ENCODE peak calls at places on chromosomes 11 and 22, in five cellular contexts. One of them, this sample, is unnamed. For H3K4me1, the result is how much of the 10 kb centered on the place peaks cover.

GRCh38 chr11:130849215-130849568 is 67.1 kb downstream of the SNX19 start:
- DNase-seq in adrenal gland: no peak
- DNase-seq in left ventricle myocardium inferior: no peak
- DNase-seq in mucosa of descending colon: no peak
- DNase-seq in fibroblast of lung: peak
- DNase-seq in this sample: no peak

GRCh38 chr11:101434241-101434640 is 149.6 kb downstream of the TRPC6 start:
- DNase-seq in left ventricle myocardium inferior: no peak
- DNase-seq in adrenal gland: no peak
- DNase-seq in fibroblast of lung: no peak
- DNase-seq in mucosa of descending colon: no peak
- DNase-seq in this sample: no peak

GRCh38 chr11:73178092-73178539 is 36.0 kb upstream of the FCHSD2 start:
- DNase-seq in adrenal gland: peak
- DNase-seq in left ventricle myocardium inferior: peak
- DNase-seq in mucosa of descending colon: peak
- DNase-seq in fibroblast of lung: peak
- DNase-seq in this sample: peak

GRCh38 chr11:87432006-87432405 is 394.3 kb downstream of the TMEM135 start:
- DNase-seq in left ventricle myocardium inferior: no peak
- DNase-seq in fibroblast of lung: peak
- DNase-seq in mucosa of descending colon: no peak
- DNase-seq in adrenal gland: no peak
- DNase-seq in this sample: no peak

GRCh38 chr11:18384157-18384641 is 10.2 kb upstream of the LDHA start:
- DNase-seq in adrenal gland: peak
- DNase-seq in fibroblast of lung: peak
- DNase-seq in mucosa of descending colon: no peak
- DNase-seq in left ventricle myocardium inferior: peak
- DNase-seq in this sample: peak

GRCh38 chr11:47403135-47403534 is 5.3 kb upstream of the SLC39A13 start:
- DNase-seq in fibroblast of lung: no peak
- DNase-seq in adrenal gland: no peak
- DNase-seq in mucosa of descending colon: peak
- DNase-seq in left ventricle myocardium inferior: no peak
- DNase-seq in this sample: no peak

GRCh38 chr22:33902073-33902472 is 18.2 kb downstream of the LARGE1 start:
- DNase-seq in left ventricle myocardium inferior: no peak
- DNase-seq in mucosa of descending colon: no peak
- DNase-seq in fibroblast of lung: no peak
- DNase-seq in adrenal gland: no peak
- DNase-seq in this sample: no peak

GRCh38 chr11:21588754-21589153 is 604.1 kb upstream of the ANO5 start:
- DNase-seq in fibroblast of lung: no peak
- DNase-seq in left ventricle myocardium inferior: no peak
- DNase-seq in adrenal gland: no peak
- DNase-seq in mucosa of descending colon: no peak
- DNase-seq in this sample: no peak

GRCh38 chr11:128261011-128261421 is 326.3 kb downstream of the ETS1 start:
- DNase-seq in fibroblast of lung: no peak
- DNase-seq in mucosa of descending colon: no peak
- DNase-seq in left ventricle myocardium inferior: no peak
- DNase-seq in adrenal gland: no peak
- DNase-seq in this sample: no peak

GRCh38 chr11:72781313-72782080 is 12.3 kb downstream of the STARD10 start:
- DNase-seq in adrenal gland: no peak
- DNase-seq in left ventricle myocardium inferior: peak
- DNase-seq in mucosa of descending colon: peak
- DNase-seq in fibroblast of lung: no peak
- DNase-seq in this sample: no peak

GRCh38 chr11:120168960-120169681 is 31.2 kb upstream of the TRIM29 start:
- DNase-seq in fibroblast of lung: peak
- DNase-seq in left ventricle myocardium inferior: peak
- DNase-seq in adrenal gland: peak
- DNase-seq in mucosa of descending colon: peak
- DNase-seq in this sample: no peak

GRCh38 chr11:29612423-29612822 is 404.4 kb downstream of the KCNA4 start:
- DNase-seq in left ventricle myocardium inferior: no peak
- DNase-seq in mucosa of descending colon: no peak
- DNase-seq in adrenal gland: no peak
- DNase-seq in fibroblast of lung: no peak
- DNase-seq in this sample: no peak

GRCh38 chr22:39907605-39908097 is 6.8 kb downstream of the GRAP2 start:
- DNase-seq in fibroblast of lung: no peak
- DNase-seq in left ventricle myocardium inferior: no peak
- DNase-seq in adrenal gland: no peak
- DNase-seq in mucosa of descending colon: no peak
- DNase-seq in this sample: no peak

GRCh38 chr11:8631395-8632110 is 37.5 kb upstream of the STK33 start:
- DNase-seq in left ventricle myocardium inferior: no peak
- DNase-seq in mucosa of descending colon: no peak
- DNase-seq in adrenal gland: peak
- DNase-seq in fibroblast of lung: peak
- DNase-seq in this sample: no peak

GRCh38 chr11:8230178-8230859 is 33.4 kb downstream of the LMO1 start:
- DNase-seq in fibroblast of lung: no peak
- DNase-seq in left ventricle myocardium inferior: no peak
- DNase-seq in mucosa of descending colon: no peak
- DNase-seq in adrenal gland: no peak
- DNase-seq in this sample: no peak

GRCh38 chr11:132248585-132248984 is 878.2 kb downstream of the NTM start:
- DNase-seq in adrenal gland: no peak
- DNase-seq in fibroblast of lung: no peak
- DNase-seq in left ventricle myocardium inferior: no peak
- DNase-seq in mucosa of descending colon: no peak
- DNase-seq in this sample: no peak

GRCh38 chr11:111604392-111605009 is 2.3 kb downstream of the SIK2 start:
- DNase-seq in fibroblast of lung: peak
- DNase-seq in adrenal gland: no peak
- DNase-seq in left ventricle myocardium inferior: no peak
- DNase-seq in mucosa of descending colon: no peak
- DNase-seq in this sample: no peak

GRCh38 chr11:117299351-117300300 is 8.5 kb downstream of the BACE1-AS start:
- DNase-seq in left ventricle myocardium inferior: no peak
- DNase-seq in fibroblast of lung: no peak
- DNase-seq in adrenal gland: no peak
- DNase-seq in mucosa of descending colon: no peak
- DNase-seq in this sample: no peak

GRCh38 chr11:13118194-13118593 is 109.1 kb downstream of the RASSF10 start:
- DNase-seq in fibroblast of lung: peak
- DNase-seq in mucosa of descending colon: no peak
- DNase-seq in adrenal gland: no peak
- DNase-seq in left ventricle myocardium inferior: no peak
- DNase-seq in this sample: no peak

GRCh38 chr22:47474464-47474863 is 712.0 kb downstream of the TBC1D22A start:
- DNase-seq in fibroblast of lung: no peak
- DNase-seq in adrenal gland: no peak
- DNase-seq in mucosa of descending colon: no peak
- DNase-seq in left ventricle myocardium inferior: no peak
- DNase-seq in this sample: no peak

GRCh38 chr22:29623553-29624169 is 20.2 kb downstream of the NF2 start:
- DNase-seq in left ventricle myocardium inferior: no peak
- DNase-seq in fibroblast of lung: peak
- DNase-seq in adrenal gland: no peak
- DNase-seq in mucosa of descending colon: no peak
- DNase-seq in this sample: no peak

GRCh38 chr11:6703247-6704063 is 20.3 kb upstream of the MRPL17 start:
- DNase-seq in mucosa of descending colon: no peak
- DNase-seq in fibroblast of lung: peak
- DNase-seq in adrenal gland: peak
- DNase-seq in left ventricle myocardium inferior: peak
- DNase-seq in this sample: peak

GRCh38 chr11:133906241-133906640 is 50.5 kb downstream of the IGSF9B start:
- DNase-seq in mucosa of descending colon: no peak
- DNase-seq in adrenal gland: no peak
- DNase-seq in fibroblast of lung: no peak
- DNase-seq in left ventricle myocardium inferior: no peak
- DNase-seq in this sample: no peak

GRCh38 chr11:44680982-44681597 is 45.7 kb upstream of the TSPAN18 start:
- DNase-seq in fibroblast of lung: peak
- DNase-seq in adrenal gland: no peak
- DNase-seq in mucosa of descending colon: no peak
- DNase-seq in left ventricle myocardium inferior: no peak
- DNase-seq in this sample: no peak

GRCh38 chr22:24450600-24450999 is 23.2 kb downstream of the ADORA2A start:
- DNase-seq in fibroblast of lung: no peak
- DNase-seq in left ventricle myocardium inferior: peak
- DNase-seq in mucosa of descending colon: no peak
- DNase-seq in adrenal gland: no peak
- DNase-seq in this sample: no peak

GRCh38 chr11:46361283-46362145 is 14.3 kb downstream of the DGKZ start:
- DNase-seq in mucosa of descending colon: no peak
- DNase-seq in left ventricle myocardium inferior: peak
- DNase-seq in fibroblast of lung: peak
- DNase-seq in adrenal gland: no peak
- DNase-seq in this sample: peak

GRCh38 chr11:100632970-100633452 is 54.1 kb upstream of the ARHGAP42 start:
- DNase-seq in fibroblast of lung: peak
- DNase-seq in mucosa of descending colon: no peak
- DNase-seq in adrenal gland: peak
- DNase-seq in left ventricle myocardium inferior: peak
- DNase-seq in this sample: peak

GRCh38 chr11:43735115-43735514 is 54.6 kb downstream of the HSD17B12 start:
- DNase-seq in left ventricle myocardium inferior: no peak
- DNase-seq in fibroblast of lung: no peak
- DNase-seq in adrenal gland: no peak
- DNase-seq in mucosa of descending colon: no peak
- DNase-seq in this sample: no peak

GRCh38 chr11:78261367-78261766 is 72.6 kb downstream of the USP35 start:
- DNase-seq in fibroblast of lung: no peak
- DNase-seq in adrenal gland: no peak
- DNase-seq in left ventricle myocardium inferior: no peak
- DNase-seq in mucosa of descending colon: no peak
- DNase-seq in this sample: no peak

GRCh38 chr11:627273-627585 is 248 bp upstream of the SCT start:
- DNase-seq in adrenal gland: no peak
- DNase-seq in fibroblast of lung: no peak
- DNase-seq in mucosa of descending colon: no peak
- DNase-seq in left ventricle myocardium inferior: no peak
- DNase-seq in this sample: no peak

GRCh38 chr11:17405232-17406005 is 17.0 kb upstream of the KCNJ11 start:
- DNase-seq in left ventricle myocardium inferior: peak
- DNase-seq in mucosa of descending colon: peak
- DNase-seq in adrenal gland: peak
- DNase-seq in fibroblast of lung: peak
- DNase-seq in this sample: peak

GRCh38 chr11:10325398-10326079 is 20.7 kb downstream of the ADM start:
- DNase-seq in left ventricle myocardium inferior: no peak
- DNase-seq in fibroblast of lung: peak
- DNase-seq in adrenal gland: no peak
- DNase-seq in mucosa of descending colon: no peak
- DNase-seq in this sample: no peak

GRCh38 chr11:72599325-72600117 is 74.7 kb downstream of the PDE2A start:
- DNase-seq in fibroblast of lung: no peak
- DNase-seq in mucosa of descending colon: no peak
- DNase-seq in left ventricle myocardium inferior: no peak
- DNase-seq in adrenal gland: peak
- DNase-seq in this sample: no peak

GRCh38 chr11:106389096-106389495 is 311.6 kb downstream of the AASDHPPT start:
- DNase-seq in fibroblast of lung: peak
- DNase-seq in left ventricle myocardium inferior: no peak
- DNase-seq in mucosa of descending colon: no peak
- DNase-seq in adrenal gland: no peak
- DNase-seq in this sample: no peak

GRCh38 chr11:130894322-130895025 is 21.8 kb downstream of the SNX19 start:
- DNase-seq in mucosa of descending colon: no peak
- DNase-seq in fibroblast of lung: peak
- DNase-seq in left ventricle myocardium inferior: peak
- DNase-seq in adrenal gland: peak
- DNase-seq in this sample: peak

GRCh38 chr11:95853862-95854261 is 63.6 kb downstream of the CEP57 start:
- DNase-seq in left ventricle myocardium inferior: no peak
- DNase-seq in mucosa of descending colon: no peak
- DNase-seq in fibroblast of lung: no peak
- DNase-seq in adrenal gland: no peak
- DNase-seq in this sample: no peak

GRCh38 chr11:95853138-95853537 is 62.8 kb downstream of the CEP57 start:
- DNase-seq in fibroblast of lung: no peak
- DNase-seq in left ventricle myocardium inferior: no peak
- DNase-seq in adrenal gland: no peak
- DNase-seq in mucosa of descending colon: no peak
- DNase-seq in this sample: no peak

GRCh38 chr11:95845168-95845567 is 54.9 kb downstream of the CEP57 start:
- DNase-seq in mucosa of descending colon: no peak
- DNase-seq in adrenal gland: no peak
- DNase-seq in left ventricle myocardium inferior: no peak
- DNase-seq in fibroblast of lung: no peak
- DNase-seq in this sample: no peak

GRCh38 chr11:95850137-95850536 is 59.8 kb downstream of the CEP57 start:
- DNase-seq in left ventricle myocardium inferior: no peak
- DNase-seq in fibroblast of lung: peak
- DNase-seq in adrenal gland: no peak
- DNase-seq in mucosa of descending colon: no peak
- DNase-seq in this sample: no peak

GRCh38 chr11:95849087-95849825 is 59.0 kb downstream of the CEP57 start:
- DNase-seq in mucosa of descending colon: no peak
- DNase-seq in left ventricle myocardium inferior: peak
- DNase-seq in fibroblast of lung: peak
- DNase-seq in adrenal gland: peak
- DNase-seq in this sample: peak
- TF ChIP-seq CTCF in mucosa of descending colon: no peak
- TF ChIP-seq CTCF in left ventricle myocardium inferior: peak
- TF ChIP-seq CTCF in fibroblast of lung: peak
- TF ChIP-seq CTCF in adrenal gland: no peak
- TF ChIP-seq CTCF in this sample: no peak

DNA sequence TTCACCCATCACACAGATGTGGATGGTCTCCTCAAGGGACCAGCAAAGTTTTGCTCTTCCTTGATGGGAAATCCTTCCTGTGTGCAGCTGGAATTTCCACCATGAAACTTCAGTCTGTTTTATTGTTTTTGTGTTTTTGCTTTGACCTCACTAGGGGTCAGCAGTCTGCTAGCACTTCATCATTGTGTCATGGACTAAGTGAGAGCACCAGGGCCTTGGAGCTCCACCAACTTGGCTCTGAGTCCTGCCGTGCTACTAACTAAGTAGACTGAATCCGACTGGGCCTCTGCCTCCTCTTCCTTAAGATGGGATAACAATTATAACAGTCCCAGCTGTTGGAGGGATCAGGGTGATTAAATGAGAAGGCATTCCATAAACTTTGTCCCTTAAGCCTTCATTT is 305.8 kb upstream of the NCAM1 start:
- DNase-seq in left ventricle myocardium inferior: peak
- DNase-seq in adrenal gland: peak
- DNase-seq in mucosa of descending colon: peak
- DNase-seq in fibroblast of lung: peak
- DNase-seq in this sample: peak
- H3K4me1 ChIP-seq in left ventricle myocardium inferior: half or more
- H3K4me1 ChIP-seq in adrenal gland: under half
- H3K4me1 ChIP-seq in mucosa of descending colon: under half
- H3K4me1 ChIP-seq in fibroblast of lung: under half
- H3K4me1 ChIP-seq in this sample: half or more

GRCh38 chr11:41498726-41499125 is 39.3 kb upstream of the LRRC4C start:
- DNase-seq in adrenal gland: no peak
- DNase-seq in left ventricle myocardium inferior: no peak
- DNase-seq in mucosa of descending colon: no peak
- DNase-seq in fibroblast of lung: peak
- DNase-seq in this sample: no peak
- TF ChIP-seq CTCF in adrenal gland: no peak
- TF ChIP-seq CTCF in left ventricle myocardium inferior: peak
- TF ChIP-seq CTCF in mucosa of descending colon: no peak
- TF ChIP-seq CTCF in fibroblast of lung: no peak
- TF ChIP-seq CTCF in this sample: no peak

GRCh38 chr11:1758611-1759150 is 5.0 kb downstream of the CTSD start:
- DNase-seq in adrenal gland: no peak
- DNase-seq in mucosa of descending colon: peak
- DNase-seq in left ventricle myocardium inferior: no peak
- DNase-seq in fibroblast of lung: no peak
- DNase-seq in this sample: no peak
- H3K4me1 ChIP-seq in adrenal gland: half or more
- H3K4me1 ChIP-seq in mucosa of descending colon: under half
- H3K4me1 ChIP-seq in left ventricle myocardium inferior: half or more
- H3K4me1 ChIP-seq in fibroblast of lung: under half
- H3K4me1 ChIP-seq in this sample: half or more